ENCODE peak calls at places on chromosomes 6 and 20, in seven cellular contexts. E is fibroblast of lung, Q is left ventricle myocardium inferior, K is lower lobe of right lung, X is left lung, V is progenitor cell of endocrine pancreas, H is H9. C is an unnamed sample.

GRCh38 chr6:157867155-157867559 is 44.1 kb downstream of the SNX9 start:
- DNase-seq in K (no peak), E (peak), X (no peak), H (no peak), Q (no peak), V (no peak), C (no peak)

GRCh38 chr6:111210074-111210729 is 122.9 kb downstream of the SLC16A10 start:
- DNase-seq in X (no peak), H (peak), Q (no peak), E (peak), K (no peak), V (no peak), C (no peak)

GRCh38 chr20:37194616-37195015 is 15.3 kb upstream of the MROH8 start:
- DNase-seq in V (no peak), H (no peak), K (no peak), E (no peak), Q (no peak), X (no peak), C (no peak)

GRCh38 chr6:87277123-87277522 is 45.3 kb upstream of the SMIM8 start:
- DNase-seq in V (no peak), K (no peak), H (no peak), X (no peak), Q (no peak), E (peak), C (no peak)

GRCh38 chr6:80553071-80553740 is 446.7 kb downstream of the BCKDHB start:
- DNase-seq in V (no peak), X (no peak), Q (no peak), E (peak), K (no peak), H (no peak), C (no peak)

GRCh38 chr6:153231048-153231635 is 100.1 kb upstream of the RGS17 start:
- DNase-seq in K (peak), Q (peak), X (no peak), E (peak), V (peak), H (peak), C (peak)

GRCh38 chr20:52083627-52084232 is 107.8 kb downstream of the ZFP64 start:
- DNase-seq in E (peak), V (peak), K (no peak), Q (no peak), H (peak), X (no peak), C (peak)

GRCh38 chr20:51494241-51495110 is 48.0 kb downstream of the NFATC2 start:
- DNase-seq in X (no peak), Q (no peak), K (no peak), V (no peak), H (no peak), E (no peak), C (no peak)

GRCh38 chr6:151317206-151317994 is 74.0 kb downstream of the ZBTB2 start:
- DNase-seq in X (no peak), V (no peak), E (peak), K (no peak), Q (no peak), H (no peak), C (no peak)

GRCh38 chr6:152316024-152316423 is 321.1 kb downstream of the SYNE1 start:
- DNase-seq in E (peak), K (peak), V (no peak), Q (peak), X (no peak), H (no peak), C (no peak)

GRCh38 chr20:10110151-10110550 is 75.4 kb downstream of the ANKEF1 start:
- DNase-seq in H (no peak), X (no peak), V (no peak), E (peak), Q (no peak), K (no peak), C (no peak)

GRCh38 chr6:14224359-14225103 is 107.0 kb downstream of the CD83 start:
- DNase-seq in X (no peak), E (no peak), Q (no peak), V (no peak), K (no peak), H (no peak), C (no peak)

GRCh38 chr6:1535295-1535694 is 74.4 kb upstream of the FOXC1 start:
- DNase-seq in K (no peak), Q (no peak), V (no peak), X (no peak), E (peak), H (no peak), C (no peak)

GRCh38 chr6:98641929-98642328 is 192.4 kb upstream of the POU3F2 start:
- DNase-seq in V (no peak), E (peak), K (no peak), H (no peak), X (no peak), Q (no peak), C (no peak)

GRCh38 chr20:25484911-25485511 is 77.5 kb downstream of the GINS1 start:
- DNase-seq in K (no peak), Q (no peak), H (no peak), X (peak), V (no peak), E (no peak), C (no peak)

GRCh38 chr6:45687570-45687969 is 309.8 kb upstream of the SUPT3H start:
- DNase-seq in K (no peak), Q (no peak), X (no peak), E (peak), V (no peak), H (no peak), C (no peak)

GRCh38 chr20:41927655-41928054 is 309.5 kb upstream of the CHD6 start:
- DNase-seq in H (no peak), X (no peak), Q (no peak), E (no peak), K (no peak), V (no peak), C (no peak)

GRCh38 chr6:165850434-165851019 is 187.5 kb upstream of the PDE10A start:
- DNase-seq in V (peak), Q (peak), K (peak), X (peak), E (peak), H (peak), C (peak)

GRCh38 chr6:85468326-85468725 is 18.4 kb downstream of the NT5E start:
- DNase-seq in X (no peak), K (no peak), V (no peak), H (peak), Q (no peak), E (no peak), C (no peak)

GRCh38 chr6:157148391-157149323 is 174.7 kb downstream of the TMEM242 start:
- DNase-seq in Q (peak), V (no peak), H (no peak), K (no peak), E (peak), X (no peak), C (no peak)

GRCh38 chr6:5457036-5457435 is 195.7 kb downstream of the FARS2 start:
- DNase-seq in V (no peak), X (no peak), K (no peak), Q (no peak), H (no peak), E (peak), C (no peak)

GRCh38 chr6:33430334-33430733 is 10.5 kb downstream of the SYNGAP1 start:
- DNase-seq in Q (no peak), V (no peak), K (no peak), H (no peak), E (no peak), X (no peak), C (no peak)

GRCh38 chr20:21048841-21049273 is 57.3 kb downstream of the LINC00237 start:
- DNase-seq in H (peak), E (no peak), X (no peak), V (no peak), Q (peak), K (peak), C (no peak)

DNA sequence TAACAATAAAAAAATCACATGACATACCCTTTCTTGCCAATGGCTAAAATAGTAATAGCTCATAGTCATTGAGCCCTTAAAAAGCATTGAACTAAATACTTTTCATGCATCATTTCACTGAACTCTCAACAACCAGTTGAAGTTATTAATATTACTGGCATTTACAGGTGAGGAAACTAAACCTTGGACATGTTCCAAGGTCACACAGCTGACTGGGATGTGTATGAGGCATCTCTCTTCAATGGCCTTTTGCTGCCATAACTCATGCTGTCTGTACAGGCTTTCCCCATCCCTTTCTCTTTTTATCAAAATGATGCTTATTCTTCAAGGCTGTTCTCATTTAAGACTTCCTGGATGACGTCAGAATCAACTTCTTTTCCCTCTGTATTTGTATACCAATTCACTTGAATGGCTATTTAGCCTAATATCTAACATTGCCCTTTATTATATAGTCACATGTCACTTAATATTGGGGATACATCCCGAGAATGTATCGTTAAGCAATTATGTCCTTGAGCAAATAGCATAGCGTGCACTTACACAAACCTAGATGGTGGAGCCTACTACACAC is 476.4 kb downstream of the KIF16B start:
- DNase-seq in H (no peak), V (no peak), E (no peak), Q (no peak), K (no peak), X (no peak), C (no peak)
- TF ChIP-seq CTCF in H (no peak), V (no peak), E (no peak), Q (no peak), K (no peak), X (no peak), C (no peak)

DNA sequence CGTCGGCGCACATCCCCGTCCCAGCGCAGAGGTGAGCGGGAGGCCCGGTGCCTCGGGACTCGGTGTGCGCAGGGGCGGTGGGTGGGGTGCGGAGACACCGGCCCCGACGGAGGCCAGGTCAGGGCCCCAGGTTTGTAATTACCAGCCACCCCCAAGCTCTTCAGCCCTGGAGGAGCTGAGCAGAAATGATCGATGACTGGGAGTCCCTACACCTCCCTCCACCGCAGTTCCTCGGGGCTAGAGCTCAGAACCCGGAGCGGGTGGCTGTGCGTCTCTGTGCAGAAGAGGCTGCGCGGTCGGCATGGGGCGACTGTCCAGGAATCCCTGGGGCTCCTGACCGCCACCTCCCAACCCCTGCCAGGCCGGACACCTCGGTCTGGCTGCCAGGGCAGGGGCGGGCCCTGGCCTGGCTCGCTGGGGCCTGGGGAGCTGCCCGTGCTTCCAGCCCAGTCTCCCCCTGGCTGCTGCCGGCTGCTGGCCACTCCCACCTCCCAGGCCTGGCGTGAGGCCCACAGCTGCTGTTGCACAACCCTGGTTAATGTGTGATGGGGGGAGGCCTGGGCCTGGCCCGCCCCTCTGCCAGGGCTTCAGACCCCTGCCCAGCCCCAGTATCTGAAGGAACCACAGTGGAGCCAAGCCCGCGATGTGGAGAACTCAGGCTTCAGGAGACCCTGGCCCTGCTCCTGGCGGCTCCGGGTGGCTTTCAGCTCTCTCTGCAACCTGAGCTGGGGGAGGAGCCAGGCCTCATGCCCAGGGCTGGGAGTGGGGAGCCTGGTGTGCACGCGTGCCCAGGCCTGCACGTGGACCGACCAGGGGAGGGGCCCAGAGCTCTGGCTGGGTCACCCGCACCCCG is 1.2 kb downstream of the SLC2A4RG start:
- DNase-seq in K (peak), X (peak), Q (peak), H (peak), V (peak), E (peak), C (peak)
- TF ChIP-seq CTCF in K (no peak), X (no peak), Q (peak), H (no peak), V (peak), E (no peak), C (no peak)

DNA sequence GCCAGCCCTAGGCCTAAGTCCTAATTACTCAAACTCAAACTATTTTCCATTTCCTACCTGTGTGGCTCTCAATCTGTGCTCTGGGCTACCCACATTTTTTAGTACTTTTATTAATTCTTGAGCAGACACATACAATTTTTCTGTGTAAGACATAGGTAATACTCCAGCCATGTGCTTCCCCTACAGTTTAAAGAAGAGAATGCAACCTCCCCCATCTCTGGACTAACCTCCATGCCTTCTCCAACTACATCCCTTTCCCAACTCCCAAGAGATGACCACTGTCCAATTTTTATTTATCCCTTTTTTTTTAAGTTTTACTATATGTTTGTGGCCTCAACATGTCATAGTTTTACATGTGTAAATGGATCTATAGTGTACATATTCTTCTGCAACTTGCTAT is 5.8 kb downstream of the HMGN4 start:
- DNase-seq in X (no peak), V (no peak), H (no peak), Q (no peak), E (no peak), K (no peak), C (no peak)
- TF ChIP-seq CTCF in X (no peak), V (peak), H (peak), Q (peak), E (peak), K (peak), C (no peak)

GRCh38 chr6:89768324-89768723 is 51.3 kb downstream of the MDN1 start:
- DNase-seq in H (no peak), K (no peak), X (no peak), Q (no peak), V (no peak), E (no peak), C (no peak)
- TF ChIP-seq CTCF in H (no peak), K (no peak), X (no peak), Q (no peak), V (no peak), E (no peak), C (no peak)

GRCh38 chr6:100801036-100801435 is 80.1 kb downstream of the ASCC3 start:
- DNase-seq in Q (no peak), E (no peak), X (no peak), K (no peak), H (no peak), V (no peak), C (no peak)

GRCh38 chr6:100796049-100796823 is 84.9 kb downstream of the ASCC3 start:
- DNase-seq in K (no peak), Q (no peak), V (no peak), X (no peak), H (no peak), E (no peak), C (no peak)
- TF ChIP-seq CTCF in K (no peak), Q (no peak), V (no peak), X (no peak), H (no peak), E (no peak), C (no peak)

GRCh38 chr6:107612762-107613415 is 123.0 kb downstream of the SOBP start:
- DNase-seq in E (peak), X (no peak), Q (no peak), K (no peak), H (no peak), V (no peak), C (no peak)
- TF ChIP-seq CTCF in E (no peak), X (no peak), Q (peak), K (no peak), H (no peak), V (no peak), C (no peak)

GRCh38 chr6:12895721-12896120 is 179.2 kb downstream of the PHACTR1 start:
- DNase-seq in X (no peak), V (no peak), E (no peak), Q (no peak), H (no peak), K (no peak), C (no peak)

GRCh38 chr6:12898603-12899002 is 182.0 kb downstream of the PHACTR1 start:
- DNase-seq in H (no peak), K (no peak), Q (no peak), X (no peak), V (no peak), E (no peak), C (no peak)

GRCh38 chr6:12896208-12896733 is 179.7 kb downstream of the PHACTR1 start:
- DNase-seq in V (no peak), H (no peak), K (no peak), Q (no peak), X (no peak), E (no peak), C (no peak)

GRCh38 chr6:12903246-12903645 is 186.7 kb downstream of the PHACTR1 start:
- DNase-seq in Q (no peak), K (no peak), X (no peak), V (no peak), E (no peak), H (no peak), C (no peak)

DNA sequence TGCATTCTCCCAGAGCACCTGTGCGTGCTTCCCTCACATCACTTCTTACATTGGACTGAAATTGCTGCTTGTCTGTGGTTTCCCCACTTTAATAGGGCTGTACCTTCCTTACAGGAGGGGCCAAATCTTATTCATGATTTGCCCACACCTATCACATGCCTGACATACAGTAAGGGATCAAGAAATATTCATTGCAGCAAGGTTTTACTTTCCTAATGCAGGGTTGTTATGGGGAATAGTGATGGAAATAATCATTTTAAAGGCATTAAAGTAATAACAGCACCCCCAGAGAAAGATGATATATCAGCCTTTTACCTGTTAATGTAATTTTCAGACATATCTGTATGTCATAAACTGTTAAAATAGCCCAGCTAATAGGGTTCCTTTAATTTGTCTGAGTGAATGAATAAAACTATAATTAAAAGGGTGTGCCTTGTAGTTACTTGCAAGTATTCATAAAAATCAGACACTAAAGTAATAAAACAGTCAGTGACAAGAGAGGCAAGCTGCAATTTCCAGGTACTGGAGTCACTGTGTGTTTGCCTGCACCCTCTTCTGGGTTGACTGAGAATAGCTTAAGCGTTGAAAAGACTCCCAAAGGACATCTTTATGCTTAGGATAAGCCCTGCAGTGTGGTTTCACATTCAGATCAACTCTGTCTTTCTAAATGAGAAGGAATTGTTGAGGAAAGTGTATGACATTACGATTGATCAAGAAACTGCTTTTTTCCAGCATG is 182.7 kb downstream of the PHACTR1 start:
- DNase-seq in E (no peak), X (no peak), Q (no peak), K (no peak), H (no peak), V (no peak), C (no peak)
- TF ChIP-seq CTCF in E (no peak), X (no peak), Q (no peak), K (no peak), H (peak), V (no peak), C (no peak)

GRCh38 chr20:50273601-50274491 is 83.2 kb downstream of the CEBPB start:
- DNase-seq in Q (no peak), V (no peak), X (peak), E (no peak), H (no peak), K (no peak), C (no peak)
- TF ChIP-seq CTCF in Q (no peak), V (no peak), X (no peak), E (no peak), H (no peak), K (no peak), C (no peak)